ENCODE peak calls at places on chromosomes 2 and 18, in eight cellular contexts. One of them, this sample, is unnamed.

GRCh38 chr2:56012216-56012615 is 88.6 kb upstream of the EFEMP1 start:
- DNase-seq in K562: no peak
- DNase-seq in psoas muscle: no peak
- DNase-seq in fibroblast of the aortic adventitia: no peak
- DNase-seq in SK-N-SH: no peak
- DNase-seq in IMR-90: no peak
- DNase-seq in HCT116: no peak
- DNase-seq in breast epithelium: no peak
- DNase-seq in this sample: no peak

GRCh38 chr2:163662141-163662780 is 73.5 kb downstream of the FIGN start:
- DNase-seq in K562: no peak
- DNase-seq in psoas muscle: no peak
- DNase-seq in fibroblast of the aortic adventitia: peak
- DNase-seq in SK-N-SH: no peak
- DNase-seq in IMR-90: peak
- DNase-seq in HCT116: no peak
- DNase-seq in breast epithelium: no peak
- DNase-seq in this sample: peak

GRCh38 chr2:133766164-133766832 is 198.0 kb upstream of the NCKAP5 start:
- DNase-seq in K562: no peak
- DNase-seq in psoas muscle: no peak
- DNase-seq in fibroblast of the aortic adventitia: no peak
- DNase-seq in SK-N-SH: no peak
- DNase-seq in IMR-90: peak
- DNase-seq in HCT116: no peak
- DNase-seq in breast epithelium: no peak
- DNase-seq in this sample: no peak

GRCh38 chr2:50335852-50336251 is 696.1 kb downstream of the NRXN1 start:
- DNase-seq in K562: no peak
- DNase-seq in psoas muscle: no peak
- DNase-seq in fibroblast of the aortic adventitia: no peak
- DNase-seq in SK-N-SH: no peak
- DNase-seq in IMR-90: no peak
- DNase-seq in HCT116: no peak
- DNase-seq in breast epithelium: no peak
- DNase-seq in this sample: no peak

GRCh38 chr2:37809525-37809924 is 115.6 kb upstream of the RMDN2 start:
- DNase-seq in K562: peak
- DNase-seq in psoas muscle: no peak
- DNase-seq in fibroblast of the aortic adventitia: peak
- DNase-seq in SK-N-SH: peak
- DNase-seq in IMR-90: peak
- DNase-seq in HCT116: peak
- DNase-seq in breast epithelium: no peak
- DNase-seq in this sample: no peak

GRCh38 chr2:174342600-174343342 is 8.0 kb downstream of the SP9 start:
- DNase-seq in K562: no peak
- DNase-seq in psoas muscle: no peak
- DNase-seq in fibroblast of the aortic adventitia: no peak
- DNase-seq in SK-N-SH: no peak
- DNase-seq in IMR-90: no peak
- DNase-seq in HCT116: no peak
- DNase-seq in breast epithelium: no peak
- DNase-seq in this sample: no peak

GRCh38 chr2:196718394-196718793 is 78.9 kb downstream of the CCDC150 start:
- DNase-seq in K562: no peak
- DNase-seq in psoas muscle: no peak
- DNase-seq in fibroblast of the aortic adventitia: peak
- DNase-seq in SK-N-SH: no peak
- DNase-seq in IMR-90: no peak
- DNase-seq in HCT116: no peak
- DNase-seq in breast epithelium: no peak
- DNase-seq in this sample: no peak

GRCh38 chr18:50195689-50196088 is 742 bp upstream of the MYO5B start:
- DNase-seq in K562: no peak
- DNase-seq in psoas muscle: no peak
- DNase-seq in fibroblast of the aortic adventitia: no peak
- DNase-seq in SK-N-SH: no peak
- DNase-seq in IMR-90: no peak
- DNase-seq in HCT116: no peak
- DNase-seq in breast epithelium: no peak
- DNase-seq in this sample: no peak

GRCh38 chr18:40678318-40678717 is 1276.7 kb upstream of the PIK3C3 start:
- DNase-seq in K562: no peak
- DNase-seq in psoas muscle: no peak
- DNase-seq in fibroblast of the aortic adventitia: no peak
- DNase-seq in SK-N-SH: no peak
- DNase-seq in IMR-90: no peak
- DNase-seq in HCT116: no peak
- DNase-seq in breast epithelium: no peak
- DNase-seq in this sample: no peak

GRCh38 chr18:28792404-28793103 is 615.6 kb upstream of the CDH2 start:
- DNase-seq in K562: no peak
- DNase-seq in psoas muscle: no peak
- DNase-seq in fibroblast of the aortic adventitia: no peak
- DNase-seq in SK-N-SH: no peak
- DNase-seq in IMR-90: no peak
- DNase-seq in HCT116: no peak
- DNase-seq in breast epithelium: no peak
- DNase-seq in this sample: no peak

GRCh38 chr18:67302043-67302442 is 214.5 kb downstream of the DSEL start:
- DNase-seq in K562: no peak
- DNase-seq in psoas muscle: no peak
- DNase-seq in fibroblast of the aortic adventitia: peak
- DNase-seq in SK-N-SH: no peak
- DNase-seq in IMR-90: peak
- DNase-seq in HCT116: no peak
- DNase-seq in breast epithelium: no peak
- DNase-seq in this sample: no peak

GRCh38 chr2:147487286-147487979 is 357.4 kb upstream of the ACVR2A start:
- DNase-seq in K562: no peak
- DNase-seq in psoas muscle: no peak
- DNase-seq in fibroblast of the aortic adventitia: no peak
- DNase-seq in SK-N-SH: no peak
- DNase-seq in IMR-90: no peak
- DNase-seq in HCT116: no peak
- DNase-seq in breast epithelium: no peak
- DNase-seq in this sample: no peak

GRCh38 chr18:72871091-72871490 is 3.3 kb upstream of the NETO1 start:
- DNase-seq in K562: no peak
- DNase-seq in psoas muscle: no peak
- DNase-seq in fibroblast of the aortic adventitia: no peak
- DNase-seq in SK-N-SH: no peak
- DNase-seq in IMR-90: peak
- DNase-seq in HCT116: no peak
- DNase-seq in breast epithelium: no peak
- DNase-seq in this sample: no peak

DNA sequence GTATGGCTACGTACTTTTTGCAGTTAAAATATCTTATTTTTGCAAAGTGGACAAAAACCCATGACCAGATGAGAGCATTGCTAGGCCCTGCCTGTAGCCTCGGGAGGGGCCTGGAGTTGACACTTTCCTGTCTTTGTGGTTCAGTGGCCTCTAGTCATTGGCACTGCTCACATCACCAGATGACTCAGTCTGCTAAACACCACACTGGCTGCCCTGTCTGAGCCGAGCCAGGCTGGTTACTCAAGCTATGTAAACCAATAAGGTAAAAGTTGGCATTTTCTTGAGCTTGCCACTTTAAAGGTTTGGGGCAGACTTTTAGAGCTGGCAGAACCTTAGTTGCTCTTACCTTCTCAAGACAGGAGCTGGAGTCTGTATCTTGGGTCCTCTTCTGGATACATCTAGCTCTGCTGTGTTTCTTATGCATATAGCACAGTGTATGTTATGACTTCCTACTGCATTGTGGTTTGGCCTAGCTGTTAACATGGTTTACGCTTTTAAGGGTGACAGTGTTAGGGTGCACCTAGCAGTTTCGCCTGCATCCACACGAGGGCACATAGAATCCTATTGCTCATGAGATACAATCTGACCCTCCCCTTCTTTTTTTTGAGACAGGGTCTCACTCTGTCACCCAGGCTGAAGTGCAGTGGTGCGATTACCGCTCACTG is 76.4 kb downstream of the AP1S3 start:
- DNase-seq in K562: peak
- DNase-seq in psoas muscle: no peak
- DNase-seq in fibroblast of the aortic adventitia: peak
- DNase-seq in SK-N-SH: peak
- DNase-seq in IMR-90: peak
- DNase-seq in HCT116: peak
- DNase-seq in breast epithelium: peak
- DNase-seq in this sample: peak
- TF ChIP-seq CTCF in K562: no peak
- TF ChIP-seq CTCF in psoas muscle: no peak
- TF ChIP-seq CTCF in fibroblast of the aortic adventitia: peak
- TF ChIP-seq CTCF in SK-N-SH: peak
- TF ChIP-seq CTCF in IMR-90: no peak
- TF ChIP-seq CTCF in HCT116: peak
- TF ChIP-seq CTCF in breast epithelium: no peak
- TF ChIP-seq CTCF in this sample: peak

GRCh38 chr18:10497350-10497749 is 28.5 kb upstream of the NAPG start:
- DNase-seq in K562: no peak
- DNase-seq in psoas muscle: no peak
- DNase-seq in fibroblast of the aortic adventitia: peak
- DNase-seq in SK-N-SH: no peak
- DNase-seq in IMR-90: no peak
- DNase-seq in HCT116: no peak
- DNase-seq in breast epithelium: no peak
- DNase-seq in this sample: no peak
- H3K4me3 ChIP-seq in K562: no peak
- H3K4me3 ChIP-seq in psoas muscle: no peak
- H3K4me3 ChIP-seq in fibroblast of the aortic adventitia: no peak
- H3K4me3 ChIP-seq in SK-N-SH: no peak
- H3K4me3 ChIP-seq in IMR-90: no peak
- H3K4me3 ChIP-seq in HCT116: no peak
- H3K4me3 ChIP-seq in breast epithelium: no peak
- H3K4me3 ChIP-seq in this sample: no peak

GRCh38 chr2:27737676-27738348 is 33.7 kb upstream of the MRPL33 start:
- DNase-seq in K562: no peak
- DNase-seq in psoas muscle: peak
- DNase-seq in fibroblast of the aortic adventitia: peak
- DNase-seq in SK-N-SH: peak
- DNase-seq in IMR-90: peak
- DNase-seq in HCT116: no peak
- DNase-seq in breast epithelium: no peak
- DNase-seq in this sample: no peak
- TF ChIP-seq CTCF in K562: no peak
- TF ChIP-seq CTCF in psoas muscle: no peak
- TF ChIP-seq CTCF in fibroblast of the aortic adventitia: no peak
- TF ChIP-seq CTCF in SK-N-SH: no peak
- TF ChIP-seq CTCF in IMR-90: no peak
- TF ChIP-seq CTCF in HCT116: no peak
- TF ChIP-seq CTCF in breast epithelium: no peak
- TF ChIP-seq CTCF in this sample: no peak

GRCh38 chr2:84290537-84290936 is 168.5 kb downstream of the SUCLG1 start:
- DNase-seq in K562: peak
- DNase-seq in psoas muscle: no peak
- DNase-seq in fibroblast of the aortic adventitia: no peak
- DNase-seq in SK-N-SH: no peak
- DNase-seq in IMR-90: no peak
- DNase-seq in HCT116: no peak
- DNase-seq in breast epithelium: no peak
- DNase-seq in this sample: no peak
- H3K4me3 ChIP-seq in K562: no peak
- H3K4me3 ChIP-seq in psoas muscle: no peak
- H3K4me3 ChIP-seq in fibroblast of the aortic adventitia: no peak
- H3K4me3 ChIP-seq in SK-N-SH: no peak
- H3K4me3 ChIP-seq in IMR-90: no peak
- H3K4me3 ChIP-seq in HCT116: no peak
- H3K4me3 ChIP-seq in breast epithelium: no peak
- H3K4me3 ChIP-seq in this sample: no peak

GRCh38 chr2:166138667-166139066 is 10.8 kb upstream of the SCN1A start:
- DNase-seq in K562: no peak
- DNase-seq in psoas muscle: no peak
- DNase-seq in fibroblast of the aortic adventitia: no peak
- DNase-seq in SK-N-SH: no peak
- DNase-seq in IMR-90: no peak
- DNase-seq in HCT116: no peak
- DNase-seq in breast epithelium: no peak
- DNase-seq in this sample: no peak

GRCh38 chr2:166138144-166138543 is 10.3 kb upstream of the SCN1A start:
- DNase-seq in K562: no peak
- DNase-seq in psoas muscle: no peak
- DNase-seq in fibroblast of the aortic adventitia: no peak
- DNase-seq in SK-N-SH: no peak
- DNase-seq in IMR-90: no peak
- DNase-seq in HCT116: no peak
- DNase-seq in breast epithelium: no peak
- DNase-seq in this sample: no peak

GRCh38 chr2:166135152-166135848 is 7.5 kb upstream of the SCN1A start:
- DNase-seq in K562: no peak
- DNase-seq in psoas muscle: no peak
- DNase-seq in fibroblast of the aortic adventitia: no peak
- DNase-seq in SK-N-SH: no peak
- DNase-seq in IMR-90: no peak
- DNase-seq in HCT116: no peak
- DNase-seq in breast epithelium: no peak
- DNase-seq in this sample: no peak

GRCh38 chr2:166135849-166136258 is 8.0 kb upstream of the SCN1A start:
- DNase-seq in K562: no peak
- DNase-seq in psoas muscle: no peak
- DNase-seq in fibroblast of the aortic adventitia: no peak
- DNase-seq in SK-N-SH: no peak
- DNase-seq in IMR-90: no peak
- DNase-seq in HCT116: no peak
- DNase-seq in breast epithelium: no peak
- DNase-seq in this sample: no peak

GRCh38 chr2:166137331-166137730 is 9.5 kb upstream of the SCN1A start:
- DNase-seq in K562: no peak
- DNase-seq in psoas muscle: no peak
- DNase-seq in fibroblast of the aortic adventitia: no peak
- DNase-seq in SK-N-SH: no peak
- DNase-seq in IMR-90: no peak
- DNase-seq in HCT116: no peak
- DNase-seq in breast epithelium: no peak
- DNase-seq in this sample: no peak
- TF ChIP-seq CTCF in K562: no peak
- TF ChIP-seq CTCF in psoas muscle: no peak
- TF ChIP-seq CTCF in fibroblast of the aortic adventitia: no peak
- TF ChIP-seq CTCF in SK-N-SH: no peak
- TF ChIP-seq CTCF in IMR-90: no peak
- TF ChIP-seq CTCF in HCT116: no peak
- TF ChIP-seq CTCF in breast epithelium: no peak
- TF ChIP-seq CTCF in this sample: no peak

GRCh38 chr18:36757081-36757480 is 71.7 kb downstream of the TPGS2 start:
- DNase-seq in K562: peak
- DNase-seq in psoas muscle: no peak
- DNase-seq in fibroblast of the aortic adventitia: peak
- DNase-seq in SK-N-SH: peak
- DNase-seq in IMR-90: peak
- DNase-seq in HCT116: peak
- DNase-seq in breast epithelium: no peak
- DNase-seq in this sample: peak
- H3K4me3 ChIP-seq in K562: no peak
- H3K4me3 ChIP-seq in psoas muscle: no peak
- H3K4me3 ChIP-seq in fibroblast of the aortic adventitia: no peak
- H3K4me3 ChIP-seq in SK-N-SH: no peak
- H3K4me3 ChIP-seq in IMR-90: no peak
- H3K4me3 ChIP-seq in HCT116: no peak
- H3K4me3 ChIP-seq in breast epithelium: no peak
- H3K4me3 ChIP-seq in this sample: no peak

This sample was measured in retinal pigment epithelial cell.